ENCODE peak calls at places on chromosomes 16 and 17, in seven cellular contexts. K, B, T, S, E, M and U are unnamed samples.

GRCh38 chr17:75059369-75060345 is 12.6 kb downstream of the KCTD2 start:
- DNase-seq in T (no peak), K (no peak), M (no peak), B (no peak), E (peak; percentile 50), S (no peak), U (no peak)

GRCh38 chr17:10316986-10317834 is 55.6 kb downstream of the MYH13 start:
- DNase-seq in M (no peak), T (peak; percentile 12), S (peak; percentile 72), B (peak; percentile 46), K (peak; percentile 71), E (no peak), U (peak; percentile 94)

GRCh38 chr17:63344383-63344782 is 101.7 kb downstream of the CYB561 start:
- DNase-seq in S (no peak), T (no peak), M (no peak), E (no peak), B (no peak), K (no peak), U (no peak)

GRCh38 chr16:11205754-11206459 is 50.1 kb downstream of the SOCS1 start:
- DNase-seq in T (no peak), S (no peak), E (peak; percentile 19), M (no peak), B (no peak), K (peak; percentile 53), U (no peak)

GRCh38 chr16:67877064-67877463 is 4.2 kb downstream of the EDC4 start:
- DNase-seq in K (no peak), S (no peak), M (no peak), B (no peak), T (no peak), E (no peak), U (no peak)

GRCh38 chr16:86984975-86985655 is 332.1 kb downstream of the C16orf95 start:
- DNase-seq in E (no peak), T (no peak), S (peak; percentile 65), K (no peak), B (no peak), M (no peak), U (peak; percentile 90)

GRCh38 chr17:83155128-83156081 is 76.0 kb downstream of the METRNL start:
- DNase-seq in B (no peak), T (no peak), E (peak; percentile 16), K (no peak), S (no peak), M (no peak), U (peak; percentile 54)

GRCh38 chr17:14046978-14047377 is 22.3 kb upstream of the COX10 start:
- DNase-seq in B (no peak), S (no peak), M (no peak), E (no peak), T (no peak), K (no peak), U (no peak)

GRCh38 chr16:19879241-19879792 is 5.3 kb downstream of the GPRC5B start:
- DNase-seq in T (no peak), B (no peak), S (peak; percentile 60), K (no peak), M (peak; percentile 84), E (peak; percentile 84), U (peak; percentile 79)

GRCh38 chr17:78421534-78422266 is 43.3 kb downstream of the PGS1 start:
- DNase-seq in M (peak; percentile 43), K (peak; percentile 85), E (peak; percentile 56), B (peak; percentile 51), T (peak; percentile 92), S (peak; percentile 88), U (peak; percentile 97)

GRCh38 chr16:19338335-19338734 is 52.8 kb downstream of the CLEC19A start:
- DNase-seq in S (no peak), B (no peak), K (no peak), E (no peak), M (no peak), T (peak; percentile 64), U (no peak)

GRCh38 chr16:11848842-11849241 is 2.5 kb downstream of the RSL1D1 start:
- DNase-seq in B (no peak), E (peak; percentile 45), T (no peak), K (no peak), S (no peak), M (peak; percentile 39), U (no peak)

GRCh38 chr17:81097943-81098308 is 63.0 kb downstream of the BAIAP2 start:
- DNase-seq in K (peak; percentile 34), T (peak; percentile 69), E (peak; percentile 66), B (no peak), S (no peak), M (peak; percentile 61), U (no peak)

GRCh38 chr17:58231644-58232043 is 6.7 kb upstream of the LPO start:
- DNase-seq in T (no peak), B (no peak), K (no peak), M (no peak), E (peak; percentile 47), S (no peak), U (no peak)

GRCh38 chr17:44804301-44805061 is 25.6 kb downstream of the GJC1 start:
- DNase-seq in S (no peak), T (no peak), M (no peak), B (no peak), E (no peak), K (no peak), U (no peak)

GRCh38 chr17:35817196-35817595 is 7.9 kb downstream of the TAF15 start:
- DNase-seq in E (no peak), K (no peak), S (no peak), T (no peak), M (no peak), B (no peak), U (no peak)
- H3K27ac ChIP-seq in E (no peak overlapping the region), K (no peak overlapping the region), S (no peak overlapping the region), T (no peak overlapping the region), M (no peak overlapping the region), B (no peak overlapping the region), U (no peak overlapping the region)

GRCh38 chr17:47203984-47204721 is 5.0 kb upstream of the MYL4 start:
- DNase-seq in K (no peak), M (peak; percentile 38), B (peak; percentile 53), S (no peak), E (peak; percentile 70), T (no peak), U (no peak)
- H3K9ac ChIP-seq in K (no peak overlapping the region), M (no peak overlapping the region), B (peak overlapping the region; percentile 51), S (no peak overlapping the region), E (no peak overlapping the region), T (no peak overlapping the region), U (no peak overlapping the region)

GRCh38 chr17:39652635-39653315 is 12.4 kb upstream of the TCAP start:
- DNase-seq in S (peak; percentile 85), K (no peak), T (no peak), E (no peak), B (no peak), M (no peak), U (peak; percentile 91)
- TF ChIP-seq CTCF in S (no peak), K (no peak), T (no peak), E (no peak), B (no peak), M (no peak), U (peak; percentile 30)

GRCh38 chr17:17500999-17501605 is 4.9 kb upstream of the RASD1 start:
- DNase-seq in T (no peak), E (no peak), S (peak; percentile 59), M (no peak), B (peak; percentile 24), K (peak; percentile 64), U (peak; percentile 92)

GRCh38 chr17:17503566-17504130 is 7.5 kb upstream of the RASD1 start:
- DNase-seq in S (no peak), B (no peak), M (no peak), E (no peak), T (no peak), K (no peak), U (no peak)

GRCh38 chr17:17505151-17505550 is 9.0 kb upstream of the RASD1 start:
- DNase-seq in M (no peak), E (no peak), B (no peak), T (no peak), S (no peak), K (no peak), U (no peak)

GRCh38 chr17:17504341-17505140 is 8.3 kb upstream of the RASD1 start:
- DNase-seq in S (no peak), B (no peak), M (no peak), K (no peak), E (no peak), T (no peak), U (no peak)

GRCh38 chr17:17502741-17503565 is 6.8 kb upstream of the RASD1 start:
- DNase-seq in M (no peak), B (no peak), K (no peak), E (no peak), T (no peak), S (no peak), U (no peak)
- H3K27ac ChIP-seq in M (no peak overlapping the region), B (no peak overlapping the region), K (no peak overlapping the region), E (no peak overlapping the region), T (no peak overlapping the region), S (no peak overlapping the region), U (no peak overlapping the region)